ENCODE peak calls at places on chromosomes 2 and 18, in six cellular contexts. G is GM04504; C is NCI-H1694; K is glutamatergic neuron; I is activated naive CD4-positive, alpha-beta T cell treated with anti-CD3 and anti-CD28 coated beads, Interleukin-2, amount 10 ng/mL, durations not matched to agents 7 days and 5 days; O is activated T-cell treated with anti-CD3 and anti-CD28 coated beads, Interleukin-2, amount 50 U/mL, for 72 hours. Y is an unnamed sample.

GRCh38 chr2:98036349-98037000 is 40.7 kb upstream of the TMEM131 start:
- DNase-seq in G (no peak), I (no peak), O (no peak), K (peak; percentile 77), C (no peak), Y (no peak)

GRCh38 chr18:25176516-25177042 is 175.4 kb downstream of the ZNF521 start:
- DNase-seq in I (no peak), O (no peak), C (no peak), K (no peak), G (no peak), Y (no peak)

GRCh38 chr2:4483050-4483449 is 779.7 kb downstream of the DCDC2C start:
- DNase-seq in G (no peak), K (no peak), O (no peak), I (no peak), C (no peak), Y (no peak)

GRCh38 chr18:3688682-3689081 is 238.7 kb downstream of the TGIF1 start:
- DNase-seq in I (no peak), G (peak; percentile 92), K (no peak), C (no peak), O (no peak), Y (no peak)

GRCh38 chr2:9247177-9247576 is 40.6 kb downstream of the ASAP2 start:
- DNase-seq in C (peak; percentile 98), O (no peak), G (no peak), K (peak; percentile 71), I (no peak), Y (no peak)

GRCh38 chr2:127108090-127108523 is 1.2 kb upstream of the BIN1 start:
- DNase-seq in O (no peak), C (no peak), G (no peak), I (no peak), K (no peak), Y (no peak)

GRCh38 chr2:105373344-105373781 is 25.5 kb downstream of the FHL2 start:
- DNase-seq in G (no peak), O (no peak), K (no peak), C (no peak), I (no peak), Y (no peak)

GRCh38 chr2:111624401-111625156 is 259.4 kb downstream of the ANAPC1 start:
- DNase-seq in O (no peak), K (no peak), C (no peak), I (no peak), G (peak; percentile 79), Y (no peak)

GRCh38 chr2:709138-709779 is 32.1 kb upstream of the TMEM18 start:
- DNase-seq in K (no peak), G (no peak), I (no peak), C (peak; percentile 93), O (no peak), Y (no peak)

GRCh38 chr2:172270278-172271079 is 156.9 kb upstream of the ITGA6 start:
- DNase-seq in I (peak; percentile 72), G (no peak), C (no peak), K (no peak), O (peak; percentile 15), Y (no peak)

GRCh38 chr2:219386532-219387280 is 1.0 kb downstream of the DNPEP start:
- DNase-seq in C (no peak), I (no peak), K (no peak), O (no peak), G (no peak), Y (no peak)

GRCh38 chr2:233468047-233468745 is 98.4 kb downstream of the USP40 start:
- DNase-seq in O (no peak), C (no peak), I (peak; percentile 14), G (no peak), K (peak; percentile 6), Y (peak; percentile 40)

GRCh38 chr2:28480403-28481049 is 15.3 kb upstream of the PLB1 start:
- DNase-seq in K (no peak), O (no peak), G (no peak), I (no peak), C (no peak), Y (no peak)

GRCh38 chr2:129192117-129192516 is 787.3 kb upstream of the RAB6C start:
- DNase-seq in I (no peak), G (no peak), K (peak; percentile 39), O (no peak), C (peak; percentile 3), Y (no peak)

GRCh38 chr18:36265035-36265434 is 32.5 kb upstream of the FHOD3 start:
- DNase-seq in I (no peak), G (no peak), K (no peak), C (no peak), O (no peak), Y (no peak)

GRCh38 chr2:169823996-169824372 is 721 bp downstream of the METTL5 start:
- DNase-seq in I (peak; percentile 25), O (no peak), K (no peak), C (no peak), G (no peak), Y (no peak)

GRCh38 chr2:211836409-211836808 is 702.2 kb downstream of the ERBB4 start:
- DNase-seq in C (no peak), I (no peak), O (no peak), K (no peak), G (no peak), Y (no peak)

GRCh38 chr18:68847219-68847860 is 49.5 kb downstream of the CCDC102B start:
- DNase-seq in K (no peak), O (no peak), I (no peak), C (peak; percentile 21), G (no peak), Y (no peak)

GRCh38 chr2:240571314-240571973 is 3.2 kb downstream of the RNPEPL1 start:
- DNase-seq in I (no peak), K (peak; percentile 15), G (no peak), O (no peak), C (no peak), Y (no peak)

GRCh38 chr2:156334496-156335478 is 2.3 kb upstream of the NR4A2 start:
- DNase-seq in K (peak; percentile 68), O (peak; percentile 79), G (peak; percentile 76), I (peak; percentile 79), C (peak; percentile 61), Y (peak; percentile 95)

GRCh38 chr2:109457811-109458210 is 156.0 kb downstream of the SEPTIN10 start:
- DNase-seq in K (no peak), G (no peak), I (no peak), C (no peak), O (no peak), Y (no peak)

GRCh38 chr2:226985227-226985946 is 149.5 kb downstream of the RHBDD1 start:
- DNase-seq in K (no peak), O (no peak), I (peak; percentile 38), C (peak; percentile 93), G (peak; percentile 63), Y (no peak)

GRCh38 chr18:75162467-75162866 is 46.5 kb downstream of the PTGR3 start:
- DNase-seq in G (no peak), I (no peak), K (no peak), O (no peak), C (no peak), Y (no peak)

GRCh38 chr2:38648107-38648761 is 17.7 kb upstream of the GALM start:
- DNase-seq in G (no peak), O (no peak), I (no peak), C (no peak), K (no peak), Y (no peak)

GRCh38 chr2:13114391-13114790 is 397.7 kb downstream of the TRIB2 start:
- DNase-seq in G (no peak), I (no peak), O (no peak), C (peak; percentile 6), K (no peak), Y (no peak)

GRCh38 chr2:155599834-155600233 is 732.7 kb downstream of the NR4A2 start:
- DNase-seq in K (no peak), O (no peak), C (no peak), G (no peak), I (no peak), Y (no peak)

GRCh38 chr2:200430017-200430416 is 79.9 kb downstream of the KCTD18 start:
- DNase-seq in K (no peak), I (no peak), O (no peak), G (no peak), C (no peak), Y (no peak)

GRCh38 chr2:172288603-172289002 is 138.8 kb upstream of the ITGA6 start:
- DNase-seq in O (peak; percentile 43), I (peak; percentile 27), G (no peak), C (no peak), K (no peak), Y (no peak)

GRCh38 chr18:61882296-61883004 is 10.4 kb downstream of the RNF152 start:
- DNase-seq in I (no peak), G (no peak), K (no peak), O (no peak), C (no peak), Y (no peak)

GRCh38 chr2:210167227-210167626 is 4.0 kb downstream of the KANSL1L start:
- DNase-seq in I (no peak), O (no peak), K (no peak), G (no peak), C (no peak), Y (no peak)

GRCh38 chr2:3628241-3628679 is 29.7 kb upstream of the ALLC start:
- DNase-seq in G (no peak), I (no peak), O (no peak), C (no peak), K (no peak), Y (peak; percentile 34)

GRCh38 chr2:117948585-117948984 is 65.3 kb downstream of the CCDC93 start:
- DNase-seq in K (no peak), O (no peak), C (no peak), I (no peak), G (no peak), Y (no peak)

GRCh38 chr18:79853993-79854364 is 56.2 kb downstream of the KCNG2 start:
- DNase-seq in C (no peak), G (no peak), O (no peak), I (no peak), K (no peak), Y (peak; percentile 12)

GRCh38 chr18:21391074-21391673 is 149.1 kb downstream of the GREB1L start:
- DNase-seq in K (no peak), C (no peak), O (no peak), I (no peak), G (peak; percentile 36), Y (no peak)

GRCh38 chr2:47535991-47536390 is 133.0 kb downstream of the MSH2 start:
- DNase-seq in C (no peak), K (no peak), O (no peak), I (no peak), G (no peak), Y (no peak)

GRCh38 chr18:69400976-69401474 is 337 bp downstream of the DOK6 start:
- DNase-seq in O (no peak), K (peak; percentile 67), C (no peak), G (no peak), I (no peak), Y (no peak)